ENCODE peak calls at places on chromosomes 7 and 10, in eight cellular contexts. Z, A, L, E, F, X, U and S are unnamed samples.

GRCh38 chr10:75127481-75127880 is 16.0 kb downstream of the SAMD8 start:
- DNase-seq in Z (no peak), A (no peak), L (no peak), E (no peak), F (no peak), X (no peak), U (peak; percentile 30), S (no peak)

GRCh38 chr10:3622427-3622826 is 162.6 kb downstream of the KLF6 start:
- DNase-seq in Z (no peak), A (no peak), L (no peak), E (peak; percentile 16), F (no peak), X (no peak), U (no peak), S (no peak)

GRCh38 chr7:73428697-73429005 is 4.9 kb upstream of the FZD9 start:
- DNase-seq in Z (no peak), A (no peak), L (no peak), E (no peak), F (no peak), X (no peak), U (no peak), S (no peak)

GRCh38 chr7:102451371-102452054 is 13.2 kb downstream of the ALKBH4 start:
- DNase-seq in Z (no peak), A (no peak), L (no peak), E (no peak), F (no peak), X (no peak), U (no peak), S (no peak)

GRCh38 chr7:128381161-128381821 is 19.8 kb upstream of the PRRT4 start:
- DNase-seq in Z (no peak), A (no peak), L (peak; percentile 73), E (no peak), F (no peak), X (no peak), U (no peak), S (no peak)

GRCh38 chr10:17387861-17388503 is 66.4 kb downstream of the ST8SIA6 start:
- DNase-seq in Z (no peak), A (no peak), L (no peak), E (peak; percentile 59), F (no peak), X (no peak), U (no peak), S (peak; percentile 52)

GRCh38 chr7:36161996-36162395 is 8.9 kb downstream of the EEPD1 start:
- DNase-seq in Z (no peak), A (no peak), L (no peak), E (no peak), F (no peak), X (no peak), U (no peak), S (no peak)

GRCh38 chr10:8074881-8075280 is 20.4 kb downstream of the GATA3 start:
- DNase-seq in Z (no peak), A (no peak), L (no peak), E (no peak), F (no peak), X (no peak), U (no peak), S (no peak)

GRCh38 chr7:11127112-11127785 is 153.6 kb downstream of the PHF14 start:
- DNase-seq in Z (no peak), A (no peak), L (no peak), E (no peak), F (no peak), X (no peak), U (no peak), S (no peak)

GRCh38 chr7:94654764-94655561 is 970 bp downstream of the SGCE start:
- DNase-seq in Z (no peak), A (peak; percentile 47), L (peak; percentile 59), E (no peak), F (no peak), X (no peak), U (peak; percentile 65), S (no peak)

GRCh38 chr7:139561-140243 is 52.7 kb upstream of the FAM20C start:
- DNase-seq in Z (no peak), A (no peak), L (peak; percentile 41), E (no peak), F (no peak), X (no peak), U (no peak), S (no peak)

GRCh38 chr7:2363283-2363682 is 8.7 kb downstream of the EIF3B start:
- DNase-seq in Z (no peak), A (no peak), L (no peak), E (no peak), F (no peak), X (no peak), U (no peak), S (no peak)

GRCh38 chr7:101363734-101364374 is 1.2 kb downstream of the COL26A1 start:
- DNase-seq in Z (peak; percentile 84), A (peak; percentile 70), L (peak; percentile 78), E (peak; percentile 53), F (peak; percentile 66), X (peak; percentile 46), U (peak; percentile 81), S (peak; percentile 92)

GRCh38 chr7:19117081-19117869 is at the start of gene TWIST1:
- DNase-seq in Z (peak; percentile 22), A (peak; percentile 79), L (no peak), E (no peak), F (peak; percentile 64), X (no peak), U (peak; percentile 97), S (peak; percentile 70)

GRCh38 chr10:689433-690226 is at the start of gene DIP2C:
- DNase-seq in Z (peak; percentile 83), A (peak; percentile 83), L (peak; percentile 88), E (peak; percentile 64), F (peak; percentile 81), X (no peak), U (peak; percentile 88), S (peak; percentile 76)

GRCh38 chr7:43318188-43318587 is 205.7 kb downstream of the HECW1 start:
- DNase-seq in Z (no peak), A (no peak), L (no peak), E (no peak), F (no peak), X (no peak), U (peak; percentile 30), S (no peak)

GRCh38 chr7:27890205-27890849 is 150.4 kb downstream of the TAX1BP1 start:
- DNase-seq in Z (no peak), A (no peak), L (no peak), E (no peak), F (no peak), X (no peak), U (no peak), S (no peak)

GRCh38 chr7:7791523-7791922 is 73.1 kb upstream of the RPA3 start:
- DNase-seq in Z (no peak), A (no peak), L (no peak), E (no peak), F (no peak), X (no peak), U (no peak), S (no peak)

GRCh38 chr7:70321016-70321415 is 722.7 kb downstream of the AUTS2 start:
- DNase-seq in Z (no peak), A (no peak), L (no peak), E (no peak), F (no peak), X (no peak), U (no peak), S (no peak)

GRCh38 chr10:19762026-19762425 is 54.2 kb upstream of the PLXDC2 start:
- DNase-seq in Z (no peak), A (no peak), L (no peak), E (no peak), F (no peak), X (no peak), U (peak; percentile 21), S (no peak)

GRCh38 chr7:29573594-29573993 is 10.0 kb downstream of the PRR15 start:
- DNase-seq in Z (no peak), A (no peak), L (no peak), E (no peak), F (no peak), X (no peak), U (no peak), S (no peak)

GRCh38 chr7:29572543-29572942 is 8.9 kb downstream of the PRR15 start:
- DNase-seq in Z (no peak), A (no peak), L (no peak), E (peak; percentile 83), F (no peak), X (no peak), U (no peak), S (no peak)

GRCh38 chr7:29569648-29570047 is 6.0 kb downstream of the PRR15 start:
- DNase-seq in Z (no peak), A (no peak), L (no peak), E (peak; percentile 48), F (no peak), X (no peak), U (no peak), S (no peak)

DNA sequence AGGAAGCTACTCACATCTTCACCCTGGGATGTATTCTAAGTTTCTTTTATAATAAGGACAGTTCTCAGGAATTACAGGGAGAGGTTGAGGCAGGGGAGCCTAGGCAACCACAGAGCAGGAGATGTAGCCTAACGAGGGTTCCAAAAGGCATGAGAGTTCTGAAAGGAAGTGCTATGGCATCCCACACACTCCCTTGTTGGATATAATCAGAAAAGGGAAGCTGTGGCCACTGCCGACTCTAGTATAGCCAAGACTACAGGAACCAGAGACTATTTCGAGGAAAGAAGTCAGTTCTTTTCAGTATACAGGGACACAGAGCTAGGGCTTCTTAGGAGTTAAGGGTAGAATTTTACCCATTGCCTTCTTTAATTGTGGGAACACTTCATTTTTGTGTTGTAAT is 11.0 kb downstream of the PRR15 start:
- DNase-seq in Z (no peak), A (no peak), L (no peak), E (no peak), F (no peak), X (no peak), U (no peak), S (no peak)
- H3K4me3 ChIP-seq in Z (no peak overlapping the region), A (no peak overlapping the region), L (no peak overlapping the region), E (no peak overlapping the region), F (no peak overlapping the region), X (no peak overlapping the region), U (no peak overlapping the region), S (no peak overlapping the region)

GRCh38 chr10:13106387-13106786 is 6.4 kb downstream of the OPTN start:
- DNase-seq in Z (no peak), A (no peak), L (no peak), E (peak; percentile 33), F (no peak), X (no peak), U (no peak), S (no peak)
- H3K4me1 ChIP-seq in Z (peaks cover 26% of the 10 kb centered on the region), A (no peaks in the 10 kb centered on the region), L (peaks cover 36% of the 10 kb centered on the region), E (peaks cover 4% of the 10 kb centered on the region), F (peaks cover 2% of the 10 kb centered on the region), X (peaks cover 44% of the 10 kb centered on the region), U (no peaks in the 10 kb centered on the region), S (no peaks in the 10 kb centered on the region)

GRCh38 chr7:131605280-131605878 is 49.0 kb upstream of the PODXL start:
- DNase-seq in Z (no peak), A (no peak), L (no peak), E (no peak), F (no peak), X (no peak), U (peak; percentile 34), S (no peak)
- H3K27ac ChIP-seq in Z (peak overlapping the region; percentile 59), A (no peak overlapping the region), L (no peak overlapping the region), E (no peak overlapping the region), F (no peak overlapping the region), X (no peak overlapping the region), U (no peak overlapping the region), S (no peak overlapping the region)

DNA sequence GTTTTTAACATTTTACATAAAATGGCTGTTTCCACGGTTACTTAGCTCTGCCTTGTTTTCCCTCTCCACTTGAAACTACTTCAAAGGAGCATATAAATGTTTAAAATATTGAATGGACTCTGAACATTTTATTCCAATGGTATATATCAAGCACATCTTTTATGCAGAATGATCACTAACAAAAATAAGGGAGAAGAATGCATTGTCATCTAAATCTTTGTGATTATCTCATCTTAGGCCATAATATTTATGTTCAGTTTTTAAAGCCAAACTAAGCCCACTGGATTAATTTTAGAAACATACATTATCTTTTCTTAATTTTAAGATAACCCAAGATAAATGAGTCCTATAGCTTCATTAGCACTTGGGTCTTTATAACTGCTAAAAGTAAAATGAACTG is 13.4 kb upstream of the EBLN1 start:
- DNase-seq in Z (no peak), A (no peak), L (no peak), E (no peak), F (no peak), X (no peak), U (no peak), S (no peak)
- H3K4me3 ChIP-seq in Z (no peak overlapping the region), A (no peak overlapping the region), L (no peak overlapping the region), E (no peak overlapping the region), F (no peak overlapping the region), X (no peak overlapping the region), U (no peak overlapping the region), S (no peak overlapping the region)